ENCODE peak calls at places on chromosomes 5 and 9, in six cellular contexts. E is left lung, I is kidney, V is OCI-LY7, N is psoas muscle, F is WTC11. D is an unnamed sample.

GRCh38 chr5:1500411-1501091 is 23.2 kb downstream of the LPCAT1 start:
- DNase-seq in E (peak), I (no peak), V (no peak), N (peak), F (no peak), D (no peak)

GRCh38 chr5:32760091-32760509 is 49.0 kb downstream of the NPR3 start:
- DNase-seq in E (no peak), I (no peak), V (no peak), N (no peak), F (no peak), D (no peak)

GRCh38 chr5:98938459-98938858 is 9.7 kb upstream of the CHD1 start:
- DNase-seq in E (no peak), I (no peak), V (no peak), N (no peak), F (no peak), D (no peak)

GRCh38 chr9:121592265-121592664 is 59.2 kb upstream of the DAB2IP start:
- DNase-seq in E (no peak), I (no peak), V (no peak), N (peak), F (no peak), D (no peak)

GRCh38 chr9:121559183-121559582 is 59.5 kb upstream of the GGTA1 start:
- DNase-seq in E (no peak), I (no peak), V (no peak), N (no peak), F (no peak), D (peak)

GRCh38 chr5:124342027-124342471 is 404.4 kb downstream of the ZNF608 start:
- DNase-seq in E (peak), I (no peak), V (no peak), N (peak), F (no peak), D (no peak)

GRCh38 chr9:107734231-107735014 is 244.9 kb upstream of the KLF4 start:
- DNase-seq in E (peak), I (peak), V (no peak), N (peak), F (no peak), D (no peak)

GRCh38 chr5:30347858-30348257 is 845.6 kb upstream of the CDH6 start:
- DNase-seq in E (no peak), I (no peak), V (no peak), N (no peak), F (no peak), D (no peak)

GRCh38 chr9:68678430-68678829 is 26.6 kb upstream of the PIP5K1B start:
- DNase-seq in E (no peak), I (no peak), V (peak), N (no peak), F (peak), D (no peak)

GRCh38 chr9:21316860-21317259 is 11.7 kb upstream of the IFNA5 start:
- DNase-seq in E (no peak), I (no peak), V (no peak), N (no peak), F (no peak), D (no peak)

GRCh38 chr5:9284781-9285307 is 261.0 kb downstream of the SEMA5A start:
- DNase-seq in E (no peak), I (no peak), V (no peak), N (no peak), F (no peak), D (no peak)

GRCh38 chr9:112884086-112884485 is 6.6 kb downstream of the SLC46A2 start:
- DNase-seq in E (no peak), I (no peak), V (no peak), N (no peak), F (no peak), D (no peak)

GRCh38 chr5:96247097-96247675 is 185.9 kb downstream of the PCSK1 start:
- DNase-seq in E (no peak), I (no peak), V (no peak), N (no peak), F (no peak), D (no peak)

GRCh38 chr9:113548221-113549041 is 84.9 kb downstream of the RGS3 start:
- DNase-seq in E (peak), I (peak), V (peak), N (peak), F (no peak), D (peak)

GRCh38 chr5:127846884-127847283 is 143.7 kb downstream of the CCDC192 start:
- DNase-seq in E (no peak), I (no peak), V (no peak), N (no peak), F (no peak), D (no peak)

DNA sequence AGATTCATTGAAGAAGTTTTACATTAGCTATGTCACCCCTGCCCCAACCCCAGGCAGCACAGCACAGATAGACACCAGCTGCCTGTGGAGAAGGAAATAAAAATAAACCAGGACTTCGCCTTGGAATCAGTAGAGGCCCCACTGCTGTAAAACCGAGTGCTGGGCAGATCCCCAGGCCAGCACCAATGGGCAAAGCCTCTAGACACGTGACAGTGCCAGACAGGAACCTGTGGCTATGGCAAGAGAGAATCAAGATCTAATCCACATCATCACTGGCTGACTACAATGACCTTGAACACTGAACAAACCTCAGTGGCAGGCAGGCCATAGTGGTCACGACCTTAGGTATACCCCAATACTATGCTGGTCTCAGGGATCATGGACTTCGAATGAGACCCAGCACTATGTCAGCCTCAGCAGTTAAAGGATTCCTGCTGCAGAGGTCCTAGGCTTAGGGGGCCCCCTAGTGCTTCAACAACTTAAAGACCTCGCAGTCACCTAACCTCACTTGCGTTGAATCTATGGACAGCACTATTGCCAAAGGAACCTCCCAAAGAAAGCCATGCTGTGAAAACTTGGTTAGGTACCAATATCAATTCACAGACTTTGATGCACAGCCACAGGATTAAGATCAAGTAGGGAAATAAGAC is 2118.6 kb upstream of the C9orf72 start:
- DNase-seq in E (no peak), I (no peak), V (peak), N (no peak), F (peak), D (peak)
- TF ChIP-seq CTCF in E (no peak), I (no peak), V (peak), N (no peak), F (no peak), D (no peak)

GRCh38 chr5:149831492-149831891 is 101.4 kb downstream of the PPARGC1B start:
- DNase-seq in E (no peak), I (no peak), V (no peak), N (no peak), F (no peak), D (peak)

GRCh38 chr5:149827501-149827990 is 97.4 kb downstream of the PPARGC1B start:
- DNase-seq in E (no peak), I (no peak), V (no peak), N (no peak), F (no peak), D (no peak)

GRCh38 chr5:149830579-149830978 is 100.5 kb downstream of the PPARGC1B start:
- DNase-seq in E (no peak), I (no peak), V (no peak), N (no peak), F (no peak), D (no peak)

GRCh38 chr5:149828161-149829011 is 98.3 kb downstream of the PPARGC1B start:
- DNase-seq in E (peak), I (peak), V (peak), N (peak), F (peak), D (peak)

DNA sequence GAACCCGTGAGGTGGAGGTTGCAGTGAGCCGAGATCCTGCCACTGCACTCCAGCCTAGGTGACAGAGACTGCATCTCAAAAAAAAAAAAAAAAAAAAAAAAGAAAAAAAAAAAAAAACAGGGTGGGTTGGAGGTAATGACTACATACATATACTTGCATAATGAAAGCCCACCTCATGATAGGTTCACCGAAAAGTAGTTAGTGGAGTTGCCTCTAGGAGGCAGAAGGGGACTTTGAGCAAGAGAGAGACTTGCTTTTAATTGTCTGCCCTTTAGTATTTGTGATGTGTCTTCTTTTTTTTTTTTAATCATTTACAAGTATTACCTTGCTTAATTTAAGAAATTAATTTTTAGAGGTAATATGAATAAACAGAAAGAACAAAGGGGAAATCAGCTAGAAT is 99.8 kb downstream of the PPARGC1B start:
- DNase-seq in E (no peak), I (no peak), V (peak), N (no peak), F (no peak), D (peak)
- TF ChIP-seq CTCF in E (no peak), I (no peak), V (peak), N (peak), F (no peak), D (peak)

GRCh38 chr9:135478858-135479468 is 619 bp upstream of the PPP1R26 start:
- DNase-seq in E (peak), I (peak), V (no peak), N (no peak), F (peak), D (no peak)
- TF ChIP-seq CTCF in E (no peak), I (no peak), V (no peak), N (no peak), F (no peak), D (no peak)

GRCh38 chr5:26009742-26010141 is 1028.6 kb downstream of the CDH9 start:
- DNase-seq in E (no peak), I (no peak), V (no peak), N (no peak), F (peak), D (no peak)
- TF ChIP-seq CTCF in E (no peak), I (no peak), V (no peak), N (no peak), F (no peak), D (no peak)

DNA sequence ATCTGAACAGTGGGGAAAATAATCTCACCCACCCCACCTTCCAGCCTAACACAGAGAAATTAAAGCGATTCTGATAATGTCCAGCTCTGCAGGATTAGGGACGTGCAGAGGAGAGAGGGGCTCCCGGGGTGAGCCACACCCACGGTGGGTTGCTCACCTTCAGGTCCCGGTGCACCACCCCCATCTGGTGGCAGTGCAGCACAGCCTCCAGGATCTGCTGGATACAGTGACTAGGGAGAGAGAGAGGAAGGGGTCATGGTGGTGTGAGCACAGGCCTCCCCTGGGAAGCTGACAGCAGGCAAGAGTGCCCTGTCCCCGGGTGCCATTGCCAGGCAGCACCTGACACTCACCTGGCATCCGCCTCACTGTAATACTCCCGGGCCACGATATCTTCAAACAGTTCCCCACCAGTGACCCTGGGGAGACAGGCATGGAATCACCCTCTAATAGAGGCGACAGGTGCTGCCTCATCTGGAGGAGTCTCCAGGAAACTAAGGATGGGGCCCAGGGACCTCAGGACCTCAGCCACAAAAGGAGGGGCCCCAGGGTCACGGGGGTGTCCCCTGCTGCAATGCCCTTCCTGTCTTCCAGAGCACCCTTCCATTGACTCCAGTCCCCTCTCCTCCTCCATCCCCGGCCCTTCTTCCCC is 33.0 kb downstream of the CAMK2A start:
- DNase-seq in E (no peak), I (no peak), V (no peak), N (no peak), F (peak), D (no peak)
- TF ChIP-seq CTCF in E (no peak), I (no peak), V (peak), N (peak), F (no peak), D (no peak)

DNA sequence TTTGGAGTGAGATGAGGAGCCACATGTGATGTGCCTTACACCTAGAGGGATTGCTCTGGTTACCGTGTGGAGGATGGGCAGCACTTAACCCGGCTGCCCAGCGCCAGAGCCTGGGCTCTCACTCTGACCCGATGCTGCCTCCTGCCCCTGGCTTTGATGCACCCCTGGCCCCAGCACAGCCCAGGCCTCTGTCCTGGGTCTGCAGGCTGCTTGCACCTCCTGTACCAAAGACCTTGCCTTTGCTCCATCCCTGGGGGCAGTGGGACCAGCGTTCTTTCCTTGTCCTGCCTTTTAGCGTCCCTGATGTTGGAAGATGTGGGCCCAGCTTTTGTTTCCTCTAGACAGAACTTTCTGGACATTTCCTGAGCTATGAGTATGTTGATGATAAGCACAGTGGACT is 40.4 kb downstream of the FGF18 start:
- DNase-seq in E (no peak), I (peak), V (no peak), N (no peak), F (no peak), D (no peak)
- TF ChIP-seq CTCF in E (no peak), I (no peak), V (no peak), N (no peak), F (no peak), D (no peak)

D was measured in activated CD8-positive, alpha-beta T cell treated with anti-CD3 and anti-CD28 coated beads for 36 hours.